ENCODE peak calls at places on chromosomes 12 and 14, in five cellular contexts. Y, F, U, R and S are unnamed samples.
A peak's percentile ranks its signal among the peaks of the same experiment; 100 is the strongest.

GRCh38 chr14:53055003-53055402 is 98.1 kb downstream of the DDHD1 start:
- DNase-seq in R (peak; percentile 65), F (peak; percentile 55), U (no peak), Y (no peak), S (peak; percentile 7)

GRCh38 chr12:111089616-111090015 is 169.2 kb upstream of the MYL2 start:
- DNase-seq in Y (no peak), R (no peak), U (no peak), F (no peak), S (no peak)

GRCh38 chr12:42145197-42145549 is 499 bp upstream of the GXYLT1 start:
- DNase-seq in F (peak; percentile 5), R (peak; percentile 42), Y (no peak), U (no peak), S (no peak)

GRCh38 chr12:47190905-47191304 is 111.1 kb upstream of the AMIGO2 start:
- DNase-seq in R (no peak), Y (no peak), F (no peak), U (no peak), S (no peak)

GRCh38 chr14:34750670-34751069 is 36.3 kb upstream of the CFL2 start:
- DNase-seq in F (no peak), Y (no peak), R (no peak), U (no peak), S (no peak)

GRCh38 chr12:94649349-94650142 is 811 bp downstream of the TMCC3 start:
- DNase-seq in R (peak; percentile 69), F (peak; percentile 67), Y (no peak), U (peak; percentile 26), S (no peak)

GRCh38 chr12:12887471-12887870 is 3.9 kb upstream of the GPRC5A start:
- DNase-seq in U (no peak), R (no peak), F (no peak), Y (no peak), S (no peak)

GRCh38 chr12:823043-823698 is 70.8 kb downstream of the WNK1 start:
- DNase-seq in F (no peak), U (no peak), R (no peak), Y (peak; percentile 54), S (no peak)

GRCh38 chr14:67763158-67763822 is 53.1 kb downstream of the ZFYVE26 start:
- DNase-seq in R (no peak), F (peak; percentile 61), Y (no peak), U (no peak), S (no peak)

GRCh38 chr14:95340201-95340697 is 20.5 kb upstream of the CLMN start:
- DNase-seq in Y (no peak), F (peak; percentile 26), R (peak; percentile 34), U (no peak), S (no peak)

GRCh38 chr12:104439137-104439536 is 17.6 kb upstream of the CHST11 start:
- DNase-seq in R (no peak), F (no peak), U (no peak), Y (no peak), S (no peak)

GRCh38 chr12:91256471-91256870 is 73.9 kb upstream of the DCN start:
- DNase-seq in Y (no peak), U (no peak), R (no peak), F (peak; percentile 9), S (no peak)

GRCh38 chr14:45787167-45787566 is 534.2 kb upstream of the MIS18BP1 start:
- DNase-seq in Y (no peak), R (no peak), F (no peak), U (no peak), S (no peak)

GRCh38 chr12:122203301-122203967 is at the start of gene B3GNT4:
- DNase-seq in U (peak; percentile 67), Y (no peak), R (peak; percentile 52), F (peak; percentile 80), S (no peak)

GRCh38 chr12:132498931-132499330 is 9.0 kb downstream of the FBRSL1 start:
- DNase-seq in R (no peak), F (no peak), U (no peak), Y (no peak), S (no peak)

GRCh38 chr14:95225251-95225887 is 68.0 kb upstream of the DICER1 start:
- DNase-seq in R (no peak), U (no peak), Y (no peak), F (no peak), S (no peak)

GRCh38 chr12:132508248-132508740 is 18.3 kb downstream of the FBRSL1 start:
- DNase-seq in U (no peak), F (no peak), R (no peak), Y (no peak), S (no peak)

GRCh38 chr12:108629156-108629555 is 4.5 kb downstream of the SELPLG start:
- DNase-seq in R (no peak), F (no peak), Y (no peak), U (no peak), S (no peak)

GRCh38 chr14:89428556-89429196 is 11.6 kb upstream of the FOXN3 start:
- DNase-seq in R (peak; percentile 90), F (no peak), Y (no peak), U (no peak), S (no peak)

GRCh38 chr12:126708492-126708896 is 1558.5 kb upstream of the TMEM132C start:
- DNase-seq in U (no peak), Y (no peak), F (no peak), R (no peak), S (no peak)

GRCh38 chr12:97386133-97386581 is 76.4 kb upstream of the RMST start:
- DNase-seq in R (no peak), F (peak; percentile 48), U (no peak), Y (no peak), S (no peak)

GRCh38 chr12:87853448-87854003 is 175.7 kb downstream of the C12orf50 start:
- DNase-seq in Y (no peak), R (peak; percentile 55), F (no peak), U (no peak), S (no peak)